ENCODE peak calls at places on chromosomes 2 and 18, in eight cellular contexts. E, W, S, F, O, Z, G and X are unnamed samples.

GRCh38 chr18:71707400-71707799 is 836.7 kb downstream of the CBLN2 start:
- DNase-seq in E (no peak), W (no peak), S (no peak), F (no peak), O (no peak), Z (no peak), G (no peak), X (no peak)

GRCh38 chr2:193690572-193690971 is 1495.8 kb upstream of the TMEFF2 start:
- DNase-seq in E (no peak), W (no peak), S (no peak), F (peak; percentile 1), O (no peak), Z (no peak), G (no peak), X (no peak)

GRCh38 chr2:47494267-47495130 is 91.5 kb downstream of the MSH2 start:
- DNase-seq in E (no peak), W (no peak), S (peak; percentile 61), F (no peak), O (no peak), Z (no peak), G (no peak), X (no peak)

GRCh38 chr2:41194235-41194634 is 742.3 kb upstream of the SLC8A1 start:
- DNase-seq in E (peak; percentile 21), W (peak; percentile 36), S (no peak), F (no peak), O (peak; percentile 20), Z (no peak), G (peak; percentile 45), X (peak; percentile 94)

GRCh38 chr2:68404901-68405799 is 40.1 kb downstream of the PLEK start:
- DNase-seq in E (no peak), W (no peak), S (no peak), F (no peak), O (no peak), Z (no peak), G (no peak), X (no peak)

GRCh38 chr2:43224571-43225092 is 1.8 kb downstream of the ZFP36L2 start:
- DNase-seq in E (peak; percentile 43), W (no peak), S (peak; percentile 88), F (no peak), O (peak; percentile 39), Z (no peak), G (no peak), X (no peak)

GRCh38 chr2:161427413-161428239 is 11.5 kb downstream of the TBR1 start:
- DNase-seq in E (no peak), W (no peak), S (peak; percentile 83), F (no peak), O (no peak), Z (no peak), G (no peak), X (no peak)

GRCh38 chr2:11710210-11710609 is 36.2 kb upstream of the LPIN1 start:
- DNase-seq in E (no peak), W (no peak), S (no peak), F (no peak), O (peak; percentile 56), Z (no peak), G (peak; percentile 76), X (peak; percentile 78)

GRCh38 chr2:221423212-221423804 is 148.8 kb downstream of the EPHA4 start:
- DNase-seq in E (no peak), W (peak; percentile 41), S (no peak), F (no peak), O (no peak), Z (no peak), G (no peak), X (peak; percentile 97)

GRCh38 chr2:164464376-164464775 is 156.9 kb downstream of the GRB14 start:
- DNase-seq in E (no peak), W (no peak), S (no peak), F (no peak), O (no peak), Z (no peak), G (no peak), X (no peak)

GRCh38 chr18:39840406-39840805 is 2114.6 kb upstream of the PIK3C3 start:
- DNase-seq in E (peak; percentile 28), W (no peak), S (no peak), F (no peak), O (no peak), Z (no peak), G (no peak), X (peak; percentile 69)

GRCh38 chr18:25177631-25178030 is 174.3 kb downstream of the ZNF521 start:
- DNase-seq in E (no peak), W (no peak), S (no peak), F (no peak), O (no peak), Z (no peak), G (no peak), X (no peak)

GRCh38 chr2:120308038-120308910 is 37.7 kb upstream of the INHBB start:
- DNase-seq in E (no peak), W (no peak), S (peak; percentile 56), F (no peak), O (no peak), Z (no peak), G (no peak), X (no peak)
- TF ChIP-seq POLR2A in E (no peak), W (no peak), S (no peak), F (no peak), O (no peak), Z (no peak), G (no peak), X (no peak)

DNA sequence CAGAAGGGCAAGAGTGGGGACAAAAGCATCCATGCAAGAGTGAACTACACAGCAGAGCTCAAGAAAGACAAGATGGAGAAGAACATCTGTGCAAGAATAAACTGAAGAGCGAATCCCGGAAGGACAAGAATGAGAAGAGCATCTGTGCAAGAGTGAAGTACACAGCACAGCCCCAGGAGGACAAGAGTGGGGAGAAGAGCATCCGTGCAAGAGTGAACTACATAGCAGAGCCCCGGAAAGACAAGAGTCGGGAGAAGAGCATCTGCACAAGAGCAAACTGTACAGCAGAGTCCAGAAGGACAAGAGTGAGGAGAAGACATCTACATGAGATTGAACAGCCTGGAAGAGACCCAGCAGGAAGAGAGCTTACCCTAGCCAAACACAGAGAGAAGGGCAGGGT is 284.6 kb downstream of the PIEZO2 start:
- DNase-seq in E (no peak), W (no peak), S (no peak), F (no peak), O (no peak), Z (no peak), G (no peak), X (no peak)
- TF ChIP-seq POLR2A in E (no peak), W (no peak), S (no peak), F (no peak), O (no peak), Z (no peak), G (no peak), X (no peak)

GRCh38 chr2:69744456-69744855 is 2.5 kb downstream of the ANXA4 start:
- DNase-seq in E (no peak), W (no peak), S (no peak), F (no peak), O (no peak), Z (no peak), G (no peak), X (no peak)

GRCh38 chr2:69743847-69744264 is 1.9 kb downstream of the ANXA4 start:
- DNase-seq in E (no peak), W (no peak), S (no peak), F (no peak), O (peak; percentile 30), Z (no peak), G (peak; percentile 23), X (no peak)

GRCh38 chr2:69741281-69742169 is at the start of gene ANXA4:
- DNase-seq in E (peak; percentile 90), W (peak; percentile 84), S (peak; percentile 97), F (peak; percentile 62), O (peak; percentile 91), Z (peak; percentile 9), G (peak; percentile 78), X (peak; percentile 63)

GRCh38 chr2:69742170-69742952 is 427 bp downstream of the ANXA4 start:
- DNase-seq in E (peak; percentile 34), W (no peak), S (peak; percentile 89), F (no peak), O (no peak), Z (no peak), G (peak; percentile 21), X (peak; percentile 37)
- TF ChIP-seq POLR2A in E (no peak), W (no peak), S (no peak), F (no peak), O (peak; percentile 81), Z (peak; percentile 53), G (no peak), X (no peak)

DNA sequence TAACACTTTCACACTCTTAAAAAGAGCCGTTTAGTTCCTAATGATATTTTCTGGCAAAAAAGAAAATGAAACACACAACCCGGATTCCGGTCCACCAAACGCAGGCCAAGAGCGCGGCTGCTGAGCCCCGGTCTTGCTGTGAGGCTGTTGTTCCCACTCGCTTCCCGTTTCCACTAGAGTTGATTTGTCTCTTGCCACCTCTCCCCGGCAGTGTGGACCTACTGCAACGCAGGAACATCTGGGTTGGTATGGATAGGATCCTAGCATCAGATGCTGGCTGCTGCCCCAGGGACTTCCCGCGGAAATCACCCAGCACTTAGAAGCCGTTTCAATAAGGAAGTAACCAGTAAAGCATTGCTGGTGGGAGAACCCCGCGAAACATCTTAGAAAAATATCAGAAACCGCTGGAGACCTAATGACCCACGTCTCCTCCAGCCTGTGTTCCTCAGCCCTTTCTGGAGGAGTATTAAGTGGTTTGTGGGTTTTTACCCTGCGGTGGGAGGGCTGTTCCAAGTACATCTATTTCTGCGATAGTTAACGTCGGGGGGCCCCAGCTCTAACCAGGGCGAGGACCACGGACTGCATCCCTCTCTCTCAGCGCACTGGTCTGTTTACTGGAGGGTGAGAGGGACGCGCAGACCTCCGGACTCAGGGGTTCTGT is 928 bp downstream of the DOCK10 start:
- DNase-seq in E (peak; percentile 36), W (no peak), S (no peak), F (no peak), O (peak; percentile 23), Z (no peak), G (peak; percentile 30), X (peak; percentile 41)
- TF ChIP-seq POLR2A in E (no peak), W (no peak), S (no peak), F (no peak), O (no peak), Z (no peak), G (no peak), X (no peak)

GRCh38 chr2:239246723-239247122 is 154.1 kb downstream of the HDAC4 start:
- DNase-seq in E (no peak), W (no peak), S (peak; percentile 82), F (peak; percentile 62), O (peak; percentile 79), Z (no peak), G (peak; percentile 18), X (peak; percentile 6)
- TF ChIP-seq POLR2A in E (no peak), W (no peak), S (no peak), F (no peak), O (peak; percentile 36), Z (no peak), G (no peak), X (no peak)

GRCh38 chr2:230326453-230327417 is at the start of gene SP140L:
- DNase-seq in E (peak; percentile 67), W (peak; percentile 79), S (peak; percentile 91), F (peak; percentile 49), O (peak; percentile 77), Z (peak; percentile 27), G (peak; percentile 82), X (peak; percentile 86)
- TF ChIP-seq POLR2A in E (no peak), W (no peak), S (no peak), F (no peak), O (peak; percentile 52), Z (peak; percentile 44), G (peak; percentile 57), X (peak; percentile 21)